ENCODE peak calls at places on chromosomes 11 and 22, in eight cellular contexts. M is stimulated activated CD4-positive, alpha-beta T cell treated with anti-CD3 and anti-CD28 coated beads, TNF-alpha, amount 100 ng/mL, for 48 hours; K is activated naive CD8-positive, alpha-beta T cell treated with anti-CD3 and anti-CD28 coated beads for 36 hours; I is NCI-H226; N is DMS53; B is CD4-positive, alpha-beta T cell; H is ELR; Y is bronchial epithelial cell. C is an unnamed sample.

GRCh38 chr11:69657911-69658605 is 17.1 kb downstream of the LTO1 start:
- DNase-seq in M (no peak), K (no peak), I (no peak), N (no peak), B (peak; percentile 30), H (no peak), Y (no peak), C (no peak)

GRCh38 chr11:35654711-35655110 is 7.9 kb upstream of the TRIM44 start:
- DNase-seq in M (no peak), K (no peak), I (no peak), N (no peak), B (no peak), H (no peak), Y (no peak), C (no peak)

GRCh38 chr22:23883658-23884057 is 10.5 kb upstream of the MIF start:
- DNase-seq in M (no peak), K (no peak), I (no peak), N (no peak), B (no peak), H (no peak), Y (no peak), C (no peak)

GRCh38 chr22:41052661-41053490 is 39.5 kb upstream of the EP300 start:
- DNase-seq in M (no peak), K (no peak), I (no peak), N (peak; percentile 11), B (no peak), H (peak; percentile 81), Y (peak; percentile 74), C (no peak)

GRCh38 chr22:36144886-36145541 is 15.5 kb downstream of the APOL3 start:
- DNase-seq in M (no peak), K (no peak), I (peak; percentile 14), N (peak; percentile 62), B (peak; percentile 34), H (peak; percentile 78), Y (peak; percentile 40), C (no peak)

GRCh38 chr11:76209956-76210885 is 3.9 kb upstream of the WNT11 start:
- DNase-seq in M (no peak), K (peak; percentile 35), I (peak; percentile 28), N (peak; percentile 92), B (peak; percentile 45), H (peak; percentile 63), Y (peak; percentile 36), C (peak; percentile 69)

GRCh38 chr11:111841370-111842053 is 29.9 kb downstream of the ALG9 start:
- DNase-seq in M (peak; percentile 85), K (peak; percentile 68), I (peak; percentile 85), N (peak; percentile 88), B (peak; percentile 88), H (peak; percentile 82), Y (peak; percentile 70), C (peak; percentile 89)

GRCh38 chr11:113177596-113178115 is 136.7 kb upstream of the TTC12 start:
- DNase-seq in M (no peak), K (no peak), I (no peak), N (no peak), B (no peak), H (no peak), Y (no peak), C (no peak)

GRCh38 chr11:110086892-110087309 is 6.3 kb upstream of the ZC3H12C start:
- DNase-seq in M (no peak), K (no peak), I (peak; percentile 75), N (no peak), B (no peak), H (peak; percentile 90), Y (peak; percentile 88), C (no peak)

GRCh38 chr11:22349446-22349845 is 11.3 kb downstream of the SLC17A6 start:
- DNase-seq in M (no peak), K (no peak), I (no peak), N (no peak), B (no peak), H (no peak), Y (no peak), C (no peak)

GRCh38 chr11:110835103-110835502 is 122.9 kb upstream of the ARHGAP20 start:
- DNase-seq in M (no peak), K (no peak), I (no peak), N (no peak), B (no peak), H (no peak), Y (no peak), C (no peak)

GRCh38 chr11:9625158-9625557 is 38.7 kb upstream of the SWAP70 start:
- DNase-seq in M (no peak), K (no peak), I (no peak), N (no peak), B (no peak), H (no peak), Y (peak; percentile 56), C (no peak)

GRCh38 chr11:70597751-70598377 is 199.5 kb downstream of the CTTN start:
- DNase-seq in M (no peak), K (no peak), I (no peak), N (no peak), B (no peak), H (no peak), Y (no peak), C (no peak)

GRCh38 chr22:23151827-23152226 is 6.5 kb downstream of the RAB36 start:
- DNase-seq in M (no peak), K (no peak), I (no peak), N (no peak), B (no peak), H (no peak), Y (no peak), C (no peak)

GRCh38 chr11:31366795-31367194 is 2.7 kb downstream of the DCDC1 start:
- DNase-seq in M (no peak), K (no peak), I (no peak), N (no peak), B (no peak), H (no peak), Y (no peak), C (no peak)

GRCh38 chr11:81967242-81967641 is 766.4 kb downstream of the FAM181B start:
- DNase-seq in M (no peak), K (no peak), I (no peak), N (no peak), B (no peak), H (no peak), Y (no peak), C (no peak)

GRCh38 chr11:2077061-2077802 is 62.0 kb downstream of the IGF2 start:
- DNase-seq in M (peak; percentile 19), K (peak; percentile 41), I (peak; percentile 78), N (no peak), B (no peak), H (peak; percentile 92), Y (peak; percentile 96), C (peak; percentile 72)

GRCh38 chr11:117861151-117862018 is 15.1 kb downstream of the FXYD6 start:
- DNase-seq in M (no peak), K (no peak), I (no peak), N (peak; percentile 36), B (no peak), H (no peak), Y (peak; percentile 22), C (no peak)

C was measured in stimulated activated effector memory CD8-positive, alpha-beta T cell treated with anti-CD3 and anti-CD28 coated beads, Interleukin-12 subunit alpha, Interleukin-12 subunit beta, amount 100 ng/mL, for 72 hours.